ENCODE peak calls at places on chromosomes 5 and 9, in eight cellular contexts. One of them, this sample, is unnamed.
A peak's percentile ranks its signal among the peaks of the same experiment; 100 is the strongest.

GRCh38 chr5:14900661-14901461 is 29.3 kb upstream of the ANKH start:
- DNase-seq in choroid plexus epithelial cell: peak; percentile 71
- DNase-seq in LoVo: no peak
- DNase-seq in stimulated activated naive B cell treated with anti-CD40 and anti-IgM and Interleukin-4, amounts not matched to agents 10 μg/mL and 1 μg/mL and 100 μg/mL, for 72 hours: no peak
- DNase-seq in Caco-2: no peak
- DNase-seq in CD8-positive, alpha-beta memory T cell: no peak
- DNase-seq in posterior cingulate gyrus: no peak
- DNase-seq in stimulated activated CD4-positive, alpha-beta T cell treated with anti-CD3 and anti-CD28 coated beads, Interleukin-2, amount 100 ng/mL, for 48 hours: no peak
- DNase-seq in this sample: peak; percentile 68

GRCh38 chr9:136107155-136107952 is 11.3 kb downstream of the TMEM250 start:
- DNase-seq in choroid plexus epithelial cell: no peak
- DNase-seq in LoVo: no peak
- DNase-seq in stimulated activated naive B cell treated with anti-CD40 and anti-IgM and Interleukin-4, amounts not matched to agents 10 μg/mL and 1 μg/mL and 100 μg/mL, for 72 hours: no peak
- DNase-seq in Caco-2: no peak
- DNase-seq in CD8-positive, alpha-beta memory T cell: peak; percentile 61
- DNase-seq in posterior cingulate gyrus: no peak
- DNase-seq in stimulated activated CD4-positive, alpha-beta T cell treated with anti-CD3 and anti-CD28 coated beads, Interleukin-2, amount 100 ng/mL, for 48 hours: no peak
- DNase-seq in this sample: no peak

GRCh38 chr5:159316519-159317383 is 13.5 kb downstream of the IL12B start:
- DNase-seq in choroid plexus epithelial cell: peak; percentile 91
- DNase-seq in LoVo: peak; percentile 59
- DNase-seq in stimulated activated naive B cell treated with anti-CD40 and anti-IgM and Interleukin-4, amounts not matched to agents 10 μg/mL and 1 μg/mL and 100 μg/mL, for 72 hours: no peak
- DNase-seq in Caco-2: peak; percentile 48
- DNase-seq in CD8-positive, alpha-beta memory T cell: no peak
- DNase-seq in posterior cingulate gyrus: no peak
- DNase-seq in stimulated activated CD4-positive, alpha-beta T cell treated with anti-CD3 and anti-CD28 coated beads, Interleukin-2, amount 100 ng/mL, for 48 hours: no peak
- DNase-seq in this sample: peak; percentile 64

GRCh38 chr5:139262414-139263139 is 31.0 kb upstream of the MATR3 start:
- DNase-seq in choroid plexus epithelial cell: peak; percentile 95
- DNase-seq in LoVo: peak; percentile 66
- DNase-seq in stimulated activated naive B cell treated with anti-CD40 and anti-IgM and Interleukin-4, amounts not matched to agents 10 μg/mL and 1 μg/mL and 100 μg/mL, for 72 hours: peak; percentile 71
- DNase-seq in Caco-2: peak; percentile 90
- DNase-seq in CD8-positive, alpha-beta memory T cell: peak; percentile 16
- DNase-seq in posterior cingulate gyrus: peak; percentile 82
- DNase-seq in stimulated activated CD4-positive, alpha-beta T cell treated with anti-CD3 and anti-CD28 coated beads, Interleukin-2, amount 100 ng/mL, for 48 hours: peak; percentile 57
- DNase-seq in this sample: peak; percentile 92

GRCh38 chr5:138635268-138635667 is 60.1 kb upstream of the HSPA9 start:
- DNase-seq in choroid plexus epithelial cell: peak; percentile 20
- DNase-seq in LoVo: no peak
- DNase-seq in stimulated activated naive B cell treated with anti-CD40 and anti-IgM and Interleukin-4, amounts not matched to agents 10 μg/mL and 1 μg/mL and 100 μg/mL, for 72 hours: no peak
- DNase-seq in Caco-2: no peak
- DNase-seq in CD8-positive, alpha-beta memory T cell: no peak
- DNase-seq in posterior cingulate gyrus: no peak
- DNase-seq in stimulated activated CD4-positive, alpha-beta T cell treated with anti-CD3 and anti-CD28 coated beads, Interleukin-2, amount 100 ng/mL, for 48 hours: no peak
- DNase-seq in this sample: no peak

GRCh38 chr9:34256987-34257585 is 72.0 kb downstream of the KIF24 start:
- DNase-seq in choroid plexus epithelial cell: peak; percentile 15
- DNase-seq in LoVo: no peak
- DNase-seq in stimulated activated naive B cell treated with anti-CD40 and anti-IgM and Interleukin-4, amounts not matched to agents 10 μg/mL and 1 μg/mL and 100 μg/mL, for 72 hours: no peak
- DNase-seq in Caco-2: no peak
- DNase-seq in CD8-positive, alpha-beta memory T cell: no peak
- DNase-seq in posterior cingulate gyrus: no peak
- DNase-seq in stimulated activated CD4-positive, alpha-beta T cell treated with anti-CD3 and anti-CD28 coated beads, Interleukin-2, amount 100 ng/mL, for 48 hours: no peak
- DNase-seq in this sample: no peak

GRCh38 chr9:111896942-111897830 is 572 bp downstream of the UGCG start:
- DNase-seq in choroid plexus epithelial cell: no peak
- DNase-seq in LoVo: no peak
- DNase-seq in stimulated activated naive B cell treated with anti-CD40 and anti-IgM and Interleukin-4, amounts not matched to agents 10 μg/mL and 1 μg/mL and 100 μg/mL, for 72 hours: peak; percentile 57
- DNase-seq in Caco-2: peak; percentile 48
- DNase-seq in CD8-positive, alpha-beta memory T cell: peak; percentile 47
- DNase-seq in posterior cingulate gyrus: peak; percentile 41
- DNase-seq in stimulated activated CD4-positive, alpha-beta T cell treated with anti-CD3 and anti-CD28 coated beads, Interleukin-2, amount 100 ng/mL, for 48 hours: peak; percentile 15
- DNase-seq in this sample: peak; percentile 50

GRCh38 chr5:124199902-124200301 is 546.5 kb downstream of the ZNF608 start:
- DNase-seq in choroid plexus epithelial cell: peak; percentile 9
- DNase-seq in LoVo: no peak
- DNase-seq in stimulated activated naive B cell treated with anti-CD40 and anti-IgM and Interleukin-4, amounts not matched to agents 10 μg/mL and 1 μg/mL and 100 μg/mL, for 72 hours: no peak
- DNase-seq in Caco-2: no peak
- DNase-seq in CD8-positive, alpha-beta memory T cell: no peak
- DNase-seq in posterior cingulate gyrus: no peak
- DNase-seq in stimulated activated CD4-positive, alpha-beta T cell treated with anti-CD3 and anti-CD28 coated beads, Interleukin-2, amount 100 ng/mL, for 48 hours: no peak
- DNase-seq in this sample: no peak

GRCh38 chr5:93044860-93045666 is 536.0 kb downstream of the NR2F1-AS1 start:
- DNase-seq in choroid plexus epithelial cell: no peak
- DNase-seq in LoVo: no peak
- DNase-seq in stimulated activated naive B cell treated with anti-CD40 and anti-IgM and Interleukin-4, amounts not matched to agents 10 μg/mL and 1 μg/mL and 100 μg/mL, for 72 hours: no peak
- DNase-seq in Caco-2: no peak
- DNase-seq in CD8-positive, alpha-beta memory T cell: no peak
- DNase-seq in posterior cingulate gyrus: no peak
- DNase-seq in stimulated activated CD4-positive, alpha-beta T cell treated with anti-CD3 and anti-CD28 coated beads, Interleukin-2, amount 100 ng/mL, for 48 hours: no peak
- DNase-seq in this sample: no peak

GRCh38 chr5:93191426-93191825 is 389.6 kb downstream of the NR2F1-AS1 start:
- DNase-seq in choroid plexus epithelial cell: peak; percentile 42
- DNase-seq in LoVo: no peak
- DNase-seq in stimulated activated naive B cell treated with anti-CD40 and anti-IgM and Interleukin-4, amounts not matched to agents 10 μg/mL and 1 μg/mL and 100 μg/mL, for 72 hours: no peak
- DNase-seq in Caco-2: no peak
- DNase-seq in CD8-positive, alpha-beta memory T cell: no peak
- DNase-seq in posterior cingulate gyrus: no peak
- DNase-seq in stimulated activated CD4-positive, alpha-beta T cell treated with anti-CD3 and anti-CD28 coated beads, Interleukin-2, amount 100 ng/mL, for 48 hours: no peak
- DNase-seq in this sample: peak; percentile 34

GRCh38 chr9:109974918-109975276 is 194.9 kb downstream of the PALM2AKAP2 start:
- DNase-seq in choroid plexus epithelial cell: no peak
- DNase-seq in LoVo: no peak
- DNase-seq in stimulated activated naive B cell treated with anti-CD40 and anti-IgM and Interleukin-4, amounts not matched to agents 10 μg/mL and 1 μg/mL and 100 μg/mL, for 72 hours: no peak
- DNase-seq in Caco-2: no peak
- DNase-seq in CD8-positive, alpha-beta memory T cell: no peak
- DNase-seq in posterior cingulate gyrus: no peak
- DNase-seq in stimulated activated CD4-positive, alpha-beta T cell treated with anti-CD3 and anti-CD28 coated beads, Interleukin-2, amount 100 ng/mL, for 48 hours: no peak
- DNase-seq in this sample: no peak

GRCh38 chr9:1871486-1872181 is 143.5 kb upstream of the SMARCA2 start:
- DNase-seq in choroid plexus epithelial cell: peak; percentile 5
- DNase-seq in LoVo: no peak
- DNase-seq in stimulated activated naive B cell treated with anti-CD40 and anti-IgM and Interleukin-4, amounts not matched to agents 10 μg/mL and 1 μg/mL and 100 μg/mL, for 72 hours: no peak
- DNase-seq in Caco-2: no peak
- DNase-seq in CD8-positive, alpha-beta memory T cell: no peak
- DNase-seq in posterior cingulate gyrus: no peak
- DNase-seq in stimulated activated CD4-positive, alpha-beta T cell treated with anti-CD3 and anti-CD28 coated beads, Interleukin-2, amount 100 ng/mL, for 48 hours: no peak
- DNase-seq in this sample: no peak

GRCh38 chr9:115015018-115015635 is 84.7 kb upstream of the TNFSF8 start:
- DNase-seq in choroid plexus epithelial cell: peak; percentile 69
- DNase-seq in LoVo: peak; percentile 50
- DNase-seq in stimulated activated naive B cell treated with anti-CD40 and anti-IgM and Interleukin-4, amounts not matched to agents 10 μg/mL and 1 μg/mL and 100 μg/mL, for 72 hours: no peak
- DNase-seq in Caco-2: peak; percentile 54
- DNase-seq in CD8-positive, alpha-beta memory T cell: no peak
- DNase-seq in posterior cingulate gyrus: no peak
- DNase-seq in stimulated activated CD4-positive, alpha-beta T cell treated with anti-CD3 and anti-CD28 coated beads, Interleukin-2, amount 100 ng/mL, for 48 hours: no peak
- DNase-seq in this sample: peak; percentile 54

GRCh38 chr9:6630502-6631206 is 14.9 kb downstream of the GLDC start:
- DNase-seq in choroid plexus epithelial cell: peak; percentile 17
- DNase-seq in LoVo: no peak
- DNase-seq in stimulated activated naive B cell treated with anti-CD40 and anti-IgM and Interleukin-4, amounts not matched to agents 10 μg/mL and 1 μg/mL and 100 μg/mL, for 72 hours: no peak
- DNase-seq in Caco-2: no peak
- DNase-seq in CD8-positive, alpha-beta memory T cell: no peak
- DNase-seq in posterior cingulate gyrus: no peak
- DNase-seq in stimulated activated CD4-positive, alpha-beta T cell treated with anti-CD3 and anti-CD28 coated beads, Interleukin-2, amount 100 ng/mL, for 48 hours: no peak
- DNase-seq in this sample: no peak

GRCh38 chr9:114718801-114719221 is 36.8 kb upstream of the TEX48 start:
- DNase-seq in choroid plexus epithelial cell: peak; percentile 20
- DNase-seq in LoVo: peak; percentile 87
- DNase-seq in stimulated activated naive B cell treated with anti-CD40 and anti-IgM and Interleukin-4, amounts not matched to agents 10 μg/mL and 1 μg/mL and 100 μg/mL, for 72 hours: peak; percentile 79
- DNase-seq in Caco-2: no peak
- DNase-seq in CD8-positive, alpha-beta memory T cell: peak; percentile 35
- DNase-seq in posterior cingulate gyrus: no peak
- DNase-seq in stimulated activated CD4-positive, alpha-beta T cell treated with anti-CD3 and anti-CD28 coated beads, Interleukin-2, amount 100 ng/mL, for 48 hours: peak; percentile 83
- DNase-seq in this sample: no peak

GRCh38 chr9:99105152-99106043 is 485 bp downstream of the TGFBR1 start:
- DNase-seq in choroid plexus epithelial cell: peak; percentile 78
- DNase-seq in LoVo: peak; percentile 54
- DNase-seq in stimulated activated naive B cell treated with anti-CD40 and anti-IgM and Interleukin-4, amounts not matched to agents 10 μg/mL and 1 μg/mL and 100 μg/mL, for 72 hours: peak; percentile 69
- DNase-seq in Caco-2: peak; percentile 73
- DNase-seq in CD8-positive, alpha-beta memory T cell: peak; percentile 15
- DNase-seq in posterior cingulate gyrus: no peak
- DNase-seq in stimulated activated CD4-positive, alpha-beta T cell treated with anti-CD3 and anti-CD28 coated beads, Interleukin-2, amount 100 ng/mL, for 48 hours: peak; percentile 25
- DNase-seq in this sample: peak; percentile 73

GRCh38 chr5:151022511-151023018 is 2.2 kb downstream of the GPX3 start:
- DNase-seq in choroid plexus epithelial cell: no peak
- DNase-seq in LoVo: no peak
- DNase-seq in stimulated activated naive B cell treated with anti-CD40 and anti-IgM and Interleukin-4, amounts not matched to agents 10 μg/mL and 1 μg/mL and 100 μg/mL, for 72 hours: no peak
- DNase-seq in Caco-2: no peak
- DNase-seq in CD8-positive, alpha-beta memory T cell: no peak
- DNase-seq in posterior cingulate gyrus: no peak
- DNase-seq in stimulated activated CD4-positive, alpha-beta T cell treated with anti-CD3 and anti-CD28 coated beads, Interleukin-2, amount 100 ng/mL, for 48 hours: no peak
- DNase-seq in this sample: peak; percentile 21

GRCh38 chr5:139871624-139872023 is 76.0 kb downstream of the PSD2 start:
- DNase-seq in choroid plexus epithelial cell: no peak
- DNase-seq in LoVo: no peak
- DNase-seq in stimulated activated naive B cell treated with anti-CD40 and anti-IgM and Interleukin-4, amounts not matched to agents 10 μg/mL and 1 μg/mL and 100 μg/mL, for 72 hours: no peak
- DNase-seq in Caco-2: no peak
- DNase-seq in CD8-positive, alpha-beta memory T cell: no peak
- DNase-seq in posterior cingulate gyrus: no peak
- DNase-seq in stimulated activated CD4-positive, alpha-beta T cell treated with anti-CD3 and anti-CD28 coated beads, Interleukin-2, amount 100 ng/mL, for 48 hours: no peak
- DNase-seq in this sample: no peak

GRCh38 chr5:88831856-88832255 is 51.1 kb downstream of the MEF2C start:
- DNase-seq in choroid plexus epithelial cell: no peak
- DNase-seq in LoVo: no peak
- DNase-seq in stimulated activated naive B cell treated with anti-CD40 and anti-IgM and Interleukin-4, amounts not matched to agents 10 μg/mL and 1 μg/mL and 100 μg/mL, for 72 hours: no peak
- DNase-seq in Caco-2: no peak
- DNase-seq in CD8-positive, alpha-beta memory T cell: no peak
- DNase-seq in posterior cingulate gyrus: no peak
- DNase-seq in stimulated activated CD4-positive, alpha-beta T cell treated with anti-CD3 and anti-CD28 coated beads, Interleukin-2, amount 100 ng/mL, for 48 hours: no peak
- DNase-seq in this sample: no peak

GRCh38 chr5:134114886-134115805 is 665 bp downstream of the TCF7 start:
- DNase-seq in choroid plexus epithelial cell: no peak
- DNase-seq in LoVo: no peak
- DNase-seq in stimulated activated naive B cell treated with anti-CD40 and anti-IgM and Interleukin-4, amounts not matched to agents 10 μg/mL and 1 μg/mL and 100 μg/mL, for 72 hours: no peak
- DNase-seq in Caco-2: peak; percentile 77
- DNase-seq in CD8-positive, alpha-beta memory T cell: peak; percentile 66
- DNase-seq in posterior cingulate gyrus: no peak
- DNase-seq in stimulated activated CD4-positive, alpha-beta T cell treated with anti-CD3 and anti-CD28 coated beads, Interleukin-2, amount 100 ng/mL, for 48 hours: no peak
- DNase-seq in this sample: no peak

GRCh38 chr5:162274684-162275083 is 207.1 kb downstream of the GABRG2 start:
- DNase-seq in choroid plexus epithelial cell: no peak
- DNase-seq in LoVo: no peak
- DNase-seq in stimulated activated naive B cell treated with anti-CD40 and anti-IgM and Interleukin-4, amounts not matched to agents 10 μg/mL and 1 μg/mL and 100 μg/mL, for 72 hours: no peak
- DNase-seq in Caco-2: no peak
- DNase-seq in CD8-positive, alpha-beta memory T cell: no peak
- DNase-seq in posterior cingulate gyrus: no peak
- DNase-seq in stimulated activated CD4-positive, alpha-beta T cell treated with anti-CD3 and anti-CD28 coated beads, Interleukin-2, amount 100 ng/mL, for 48 hours: no peak
- DNase-seq in this sample: no peak

GRCh38 chr5:169027456-169028118 is 273.4 kb downstream of the SLIT3 start:
- DNase-seq in choroid plexus epithelial cell: no peak
- DNase-seq in LoVo: no peak
- DNase-seq in stimulated activated naive B cell treated with anti-CD40 and anti-IgM and Interleukin-4, amounts not matched to agents 10 μg/mL and 1 μg/mL and 100 μg/mL, for 72 hours: no peak
- DNase-seq in Caco-2: no peak
- DNase-seq in CD8-positive, alpha-beta memory T cell: no peak
- DNase-seq in posterior cingulate gyrus: no peak
- DNase-seq in stimulated activated CD4-positive, alpha-beta T cell treated with anti-CD3 and anti-CD28 coated beads, Interleukin-2, amount 100 ng/mL, for 48 hours: no peak
- DNase-seq in this sample: no peak

GRCh38 chr9:127606043-127606442 is 6.0 kb upstream of the STXBP1 start:
- DNase-seq in choroid plexus epithelial cell: no peak
- DNase-seq in LoVo: no peak
- DNase-seq in stimulated activated naive B cell treated with anti-CD40 and anti-IgM and Interleukin-4, amounts not matched to agents 10 μg/mL and 1 μg/mL and 100 μg/mL, for 72 hours: no peak
- DNase-seq in Caco-2: no peak
- DNase-seq in CD8-positive, alpha-beta memory T cell: no peak
- DNase-seq in posterior cingulate gyrus: no peak
- DNase-seq in stimulated activated CD4-positive, alpha-beta T cell treated with anti-CD3 and anti-CD28 coated beads, Interleukin-2, amount 100 ng/mL, for 48 hours: no peak
- DNase-seq in this sample: no peak

GRCh38 chr5:18740301-18740700 is 1106.0 kb downstream of the TAF11L14 start:
- DNase-seq in choroid plexus epithelial cell: no peak
- DNase-seq in LoVo: no peak
- DNase-seq in stimulated activated naive B cell treated with anti-CD40 and anti-IgM and Interleukin-4, amounts not matched to agents 10 μg/mL and 1 μg/mL and 100 μg/mL, for 72 hours: no peak
- DNase-seq in Caco-2: no peak
- DNase-seq in CD8-positive, alpha-beta memory T cell: no peak
- DNase-seq in posterior cingulate gyrus: no peak
- DNase-seq in stimulated activated CD4-positive, alpha-beta T cell treated with anti-CD3 and anti-CD28 coated beads, Interleukin-2, amount 100 ng/mL, for 48 hours: no peak
- DNase-seq in this sample: no peak

GRCh38 chr5:124740991-124741583 is 5.4 kb downstream of the ZNF608 start:
- DNase-seq in choroid plexus epithelial cell: peak; percentile 37
- DNase-seq in LoVo: peak; percentile 87
- DNase-seq in stimulated activated naive B cell treated with anti-CD40 and anti-IgM and Interleukin-4, amounts not matched to agents 10 μg/mL and 1 μg/mL and 100 μg/mL, for 72 hours: no peak
- DNase-seq in Caco-2: no peak
- DNase-seq in CD8-positive, alpha-beta memory T cell: no peak
- DNase-seq in posterior cingulate gyrus: no peak
- DNase-seq in stimulated activated CD4-positive, alpha-beta T cell treated with anti-CD3 and anti-CD28 coated beads, Interleukin-2, amount 100 ng/mL, for 48 hours: no peak
- DNase-seq in this sample: peak; percentile 76

GRCh38 chr5:168528521-168529360 is at the start of gene FBLL1:
- DNase-seq in choroid plexus epithelial cell: peak; percentile 42
- DNase-seq in LoVo: no peak
- DNase-seq in stimulated activated naive B cell treated with anti-CD40 and anti-IgM and Interleukin-4, amounts not matched to agents 10 μg/mL and 1 μg/mL and 100 μg/mL, for 72 hours: no peak
- DNase-seq in Caco-2: no peak
- DNase-seq in CD8-positive, alpha-beta memory T cell: no peak
- DNase-seq in posterior cingulate gyrus: peak; percentile 21
- DNase-seq in stimulated activated CD4-positive, alpha-beta T cell treated with anti-CD3 and anti-CD28 coated beads, Interleukin-2, amount 100 ng/mL, for 48 hours: peak; percentile 7
- DNase-seq in this sample: peak; percentile 33

GRCh38 chr9:92030367-92030766 is 80.3 kb upstream of the ROR2 start:
- DNase-seq in choroid plexus epithelial cell: no peak
- DNase-seq in LoVo: no peak
- DNase-seq in stimulated activated naive B cell treated with anti-CD40 and anti-IgM and Interleukin-4, amounts not matched to agents 10 μg/mL and 1 μg/mL and 100 μg/mL, for 72 hours: no peak
- DNase-seq in Caco-2: no peak
- DNase-seq in CD8-positive, alpha-beta memory T cell: no peak
- DNase-seq in posterior cingulate gyrus: no peak
- DNase-seq in stimulated activated CD4-positive, alpha-beta T cell treated with anti-CD3 and anti-CD28 coated beads, Interleukin-2, amount 100 ng/mL, for 48 hours: no peak
- DNase-seq in this sample: no peak

GRCh38 chr5:3845249-3845648 is 249.6 kb downstream of the IRX1 start:
- DNase-seq in choroid plexus epithelial cell: no peak
- DNase-seq in LoVo: peak; percentile 3
- DNase-seq in stimulated activated naive B cell treated with anti-CD40 and anti-IgM and Interleukin-4, amounts not matched to agents 10 μg/mL and 1 μg/mL and 100 μg/mL, for 72 hours: no peak
- DNase-seq in Caco-2: no peak
- DNase-seq in CD8-positive, alpha-beta memory T cell: no peak
- DNase-seq in posterior cingulate gyrus: no peak
- DNase-seq in stimulated activated CD4-positive, alpha-beta T cell treated with anti-CD3 and anti-CD28 coated beads, Interleukin-2, amount 100 ng/mL, for 48 hours: no peak
- DNase-seq in this sample: no peak

This sample was measured in astrocyte of the spinal cord.